ENCODE peak calls at places on chromosomes 3 and 15, in six cellular contexts. C is IMR-90, H is mesendoderm, P is mesenchymal stem cell, O is H1, T is trophoblast cell. W is an unnamed sample.

GRCh38 chr3:98552232-98553020 is 20.6 kb downstream of the GPR15 start:
- DNase-seq in C (no peak), H (no peak), P (no peak), O (no peak), T (no peak), W (no peak)

GRCh38 chr3:187783098-187783497 is 37.8 kb upstream of the BCL6 start:
- DNase-seq in C (peak; percentile 97), H (no peak), P (peak; percentile 97), O (no peak), T (peak; percentile 84), W (no peak)

GRCh38 chr3:53643757-53644156 is 149.3 kb downstream of the CACNA1D start:
- DNase-seq in C (no peak), H (peak; percentile 16), P (no peak), O (no peak), T (no peak), W (no peak)

GRCh38 chr3:120182613-120183524 is 88.6 kb upstream of the GSK3B start:
- DNase-seq in C (peak; percentile 62), H (peak; percentile 57), P (peak; percentile 50), O (no peak), T (peak; percentile 48), W (no peak)

GRCh38 chr15:67548532-67548852 is 6.0 kb downstream of the MAP2K5 start:
- DNase-seq in C (no peak), H (no peak), P (no peak), O (no peak), T (no peak), W (no peak)

GRCh38 chr3:172753125-172753524 is 2.6 kb downstream of the ECT2 start:
- DNase-seq in C (no peak), H (no peak), P (no peak), O (no peak), T (no peak), W (no peak)

GRCh38 chr15:33716025-33716424 is 252.3 kb upstream of the CHRM5 start:
- DNase-seq in C (no peak), H (no peak), P (no peak), O (no peak), T (no peak), W (no peak)

GRCh38 chr3:100899440-100900091 is 93.7 kb downstream of the ABI3BP start:
- DNase-seq in C (no peak), H (no peak), P (no peak), O (no peak), T (no peak), W (no peak)

GRCh38 chr3:29922990-29923746 is 642.3 kb downstream of the RBMS3 start:
- DNase-seq in C (peak; percentile 95), H (peak; percentile 68), P (peak; percentile 93), O (peak; percentile 1), T (no peak), W (no peak)

GRCh38 chr3:45092132-45093031 is 53.8 kb downstream of the CDCP1 start:
- DNase-seq in C (peak; percentile 76), H (peak; percentile 98), P (peak; percentile 93), O (no peak), T (peak; percentile 97), W (no peak)

GRCh38 chr3:66386925-66387650 is 113.7 kb downstream of the LRIG1 start:
- DNase-seq in C (peak; percentile 53), H (no peak), P (peak; percentile 76), O (no peak), T (peak; percentile 68), W (no peak)

GRCh38 chr3:128383316-128384235 is 83.1 kb downstream of the DNAJB8 start:
- DNase-seq in C (peak; percentile 44), H (peak; percentile 11), P (peak; percentile 65), O (no peak), T (peak; percentile 54), W (no peak)

GRCh38 chr15:48623456-48623855 is 22.1 kb downstream of the FBN1 start:
- DNase-seq in C (no peak), H (no peak), P (no peak), O (no peak), T (no peak), W (no peak)

GRCh38 chr3:39519076-39519475 is 51.6 kb downstream of the MOBP start:
- DNase-seq in C (no peak), H (no peak), P (no peak), O (no peak), T (no peak), W (no peak)

GRCh38 chr3:70880416-70880815 is 568.0 kb upstream of the MDFIC2 start:
- DNase-seq in C (no peak), H (no peak), P (no peak), O (no peak), T (no peak), W (no peak)

GRCh38 chr3:38396239-38396638 is 49.7 kb downstream of the XYLB start:
- DNase-seq in C (no peak), H (no peak), P (no peak), O (no peak), T (no peak), W (no peak)

GRCh38 chr15:36590838-36591237 is 11.4 kb downstream of the CDIN1 start:
- DNase-seq in C (peak; percentile 96), H (no peak), P (peak; percentile 70), O (no peak), T (no peak), W (no peak)

GRCh38 chr3:53186726-53187125 is 25.7 kb downstream of the PRKCD start:
- DNase-seq in C (no peak), H (no peak), P (no peak), O (no peak), T (no peak), W (no peak)

GRCh38 chr3:141368062-141368924 is at the start of gene ZBTB38:
- DNase-seq in C (peak; percentile 97), H (peak; percentile 99), P (peak; percentile 97), O (peak; percentile 73), T (peak; percentile 96), W (peak; percentile 82)

GRCh38 chr3:136577791-136578190 is 174.4 kb downstream of the STAG1 start:
- DNase-seq in C (no peak), H (peak; percentile 24), P (no peak), O (no peak), T (no peak), W (no peak)

GRCh38 chr3:133930341-133930933 is 34.8 kb upstream of the RAB6B start:
- DNase-seq in C (peak; percentile 81), H (peak; percentile 82), P (peak; percentile 72), O (no peak), T (peak; percentile 79), W (peak; percentile 44)

GRCh38 chr15:81118361-81118760 is 15.7 kb upstream of the CFAP161 start:
- DNase-seq in C (no peak), H (no peak), P (no peak), O (no peak), T (no peak), W (no peak)

GRCh38 chr3:126528800-126529541 is 5.0 kb downstream of the CHST13 start:
- DNase-seq in C (no peak), H (no peak), P (no peak), O (no peak), T (peak; percentile 15), W (no peak)

GRCh38 chr15:67818464-67818863 is 6.8 kb upstream of the SKOR1 start:
- DNase-seq in C (no peak), H (no peak), P (no peak), O (no peak), T (no peak), W (no peak)

GRCh38 chr3:49602877-49603411 is 48.7 kb downstream of the BSN start:
- DNase-seq in C (no peak), H (peak; percentile 29), P (no peak), O (no peak), T (peak; percentile 52), W (no peak)

GRCh38 chr3:120649735-120650705 is 32.0 kb downstream of the HGD start:
- DNase-seq in C (peak; percentile 34), H (no peak), P (no peak), O (no peak), T (no peak), W (no peak)

GRCh38 chr3:48564667-48565066 is 1.1 kb upstream of the UCN2 start:
- DNase-seq in C (no peak), H (no peak), P (no peak), O (no peak), T (no peak), W (no peak)
- H4K8ac ChIP-seq in C (peak overlapping the region; percentile 62), H (no peak overlapping the region), P (peak overlapping the region; percentile 66), O (no peak overlapping the region), T (no peak overlapping the region), W (no peak overlapping the region)

GRCh38 chr3:171457263-171458055 is 2.7 kb downstream of the TNIK start:
- DNase-seq in C (no peak), H (no peak), P (peak; percentile 17), O (no peak), T (no peak), W (no peak)
- H3K4me3 ChIP-seq in C (no peak overlapping the region), H (no peak overlapping the region), P (no peak overlapping the region), O (peak overlapping the region; percentile 85), T (no peak overlapping the region), W (peak overlapping the region; percentile 82)

GRCh38 chr3:197950661-197951029 is 655 bp downstream of the RPL35A start:
- DNase-seq in C (no peak), H (no peak), P (no peak), O (no peak), T (no peak), W (no peak)
- H4K8ac ChIP-seq in C (peak overlapping the region; percentile 91), H (peak overlapping the region; percentile 67), P (no peak overlapping the region), O (peak overlapping the region; percentile 98), T (peak overlapping the region; percentile 94), W (no peak overlapping the region)

DNA sequence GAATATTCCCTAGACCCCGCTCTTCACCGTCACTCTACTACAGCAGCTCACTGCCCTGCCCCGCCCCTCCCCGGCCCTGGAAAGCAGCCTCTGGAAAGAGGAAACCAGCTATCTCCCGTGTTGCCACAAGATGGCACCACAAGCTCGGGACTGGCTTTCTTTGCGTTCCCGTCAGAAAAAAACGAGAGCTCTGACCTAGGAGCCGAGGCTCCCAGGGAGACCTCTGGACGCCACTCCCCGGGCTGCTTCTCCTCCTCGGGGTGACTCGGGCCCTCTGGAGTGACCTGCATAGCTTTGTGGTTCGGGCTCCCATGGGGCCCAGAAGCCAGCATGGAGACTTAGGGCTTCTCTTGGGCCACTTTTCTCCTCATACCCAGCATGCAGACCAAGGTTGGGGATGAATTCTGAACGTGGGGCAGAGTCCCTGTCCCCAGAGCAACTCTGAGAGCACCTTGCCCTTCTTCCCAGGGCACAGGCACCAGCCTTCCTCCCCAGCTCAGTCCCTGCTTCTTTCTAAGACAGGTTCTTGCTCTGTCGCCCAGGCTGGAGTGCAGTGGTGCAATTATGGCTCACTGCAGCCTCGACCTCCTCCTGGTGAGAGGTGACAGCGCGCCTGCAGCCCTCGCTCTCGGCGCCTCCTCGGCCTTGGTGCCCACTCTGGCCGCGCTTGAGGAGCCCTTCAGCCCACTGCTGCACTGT is 19.0 kb downstream of the STOML1 start:
- DNase-seq in C (peak; percentile 73), H (peak; percentile 90), P (peak; percentile 86), O (peak; percentile 54), T (peak; percentile 93), W (peak; percentile 84)
- H3K4me3 ChIP-seq in C (no peak overlapping the region), H (no peak overlapping the region), P (peak overlapping the region; percentile 60), O (no peak overlapping the region), T (no peak overlapping the region), W (no peak overlapping the region)

DNA sequence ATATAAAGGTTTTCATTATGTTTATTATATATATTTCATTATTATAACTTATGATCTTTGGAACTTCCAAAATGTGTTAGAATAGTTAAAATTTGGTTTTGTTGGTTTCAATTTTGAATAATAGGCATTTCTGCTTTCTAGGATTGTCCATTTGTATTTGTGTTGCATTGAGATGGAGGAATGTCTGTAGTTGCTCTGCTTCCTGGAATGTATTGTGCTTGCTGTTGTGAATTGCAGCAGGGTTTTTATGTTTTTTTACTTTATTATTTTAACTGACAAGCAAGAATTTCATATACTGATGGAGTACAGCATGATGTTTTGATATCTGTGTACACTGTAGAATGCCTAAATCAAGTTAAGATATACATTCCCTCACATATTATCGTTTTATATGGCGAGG is 247.4 kb downstream of the XXYLT1 start:
- DNase-seq in C (no peak), H (no peak), P (no peak), O (no peak), T (no peak), W (no peak)
- H4K8ac ChIP-seq in C (no peak overlapping the region), H (no peak overlapping the region), P (no peak overlapping the region), O (no peak overlapping the region), T (no peak overlapping the region), W (no peak overlapping the region)